ENCODE peak calls at places on chromosomes 6 and 20, in eight cellular contexts. H is body of pancreas; J is CD8-positive, alpha-beta memory T cell; B is endodermal cell; G is HepG2; D is tibial nerve; L is GM23338; O is A549. Y is an unnamed sample.

GRCh38 chr6:9516207-9516606 is 898.7 kb downstream of the TFAP2A start:
- DNase-seq in H (no peak), O (peak; percentile 35), J (no peak), B (peak; percentile 66), L (peak; percentile 15), D (no peak), G (no peak), Y (no peak)

GRCh38 chr6:157981132-157981394 is 600 bp upstream of the SYNJ2 start:
- DNase-seq in G (no peak), H (no peak), J (no peak), B (no peak), O (no peak), D (no peak), L (peak; percentile 45), Y (no peak)

GRCh38 chr6:125853740-125854139 is 63.0 kb downstream of the NCOA7 start:
- DNase-seq in J (no peak), G (no peak), B (no peak), L (no peak), D (no peak), O (no peak), H (no peak), Y (no peak)

GRCh38 chr20:49724637-49725606 is 11.2 kb upstream of the B4GALT5 start:
- DNase-seq in D (peak; percentile 26), B (no peak), O (no peak), J (peak; percentile 10), H (peak; percentile 69), L (no peak), G (peak; percentile 61), Y (no peak)

GRCh38 chr6:99362644-99363268 is 13.3 kb upstream of the FAXC start:
- DNase-seq in J (no peak), D (no peak), G (no peak), B (no peak), L (no peak), H (no peak), O (no peak), Y (no peak)

GRCh38 chr20:914727-915498 is 1.2 kb downstream of the ANGPT4 start:
- DNase-seq in H (no peak), B (no peak), L (no peak), D (no peak), O (no peak), G (no peak), J (no peak), Y (no peak)

GRCh38 chr6:137767931-137768690 is 98.9 kb upstream of the TNFAIP3 start:
- DNase-seq in H (peak; percentile 20), D (no peak), B (no peak), G (no peak), L (no peak), O (no peak), J (no peak), Y (peak; percentile 71)

GRCh38 chr6:155351273-155352129 is 37.2 kb upstream of the TFB1M start:
- DNase-seq in H (no peak), D (no peak), G (no peak), O (no peak), B (no peak), L (no peak), J (no peak), Y (no peak)

GRCh38 chr20:49400904-49401303 is 81.6 kb downstream of the KCNB1 start:
- DNase-seq in D (no peak), J (no peak), O (no peak), H (peak; percentile 8), B (no peak), L (no peak), G (no peak), Y (no peak)

GRCh38 chr6:121890307-121890910 is 455.0 kb downstream of the GJA1 start:
- DNase-seq in D (no peak), B (peak; percentile 75), O (no peak), G (no peak), H (no peak), L (peak; percentile 26), J (no peak), Y (no peak)

GRCh38 chr6:119426619-119427018 is 77.1 kb upstream of the MAN1A1 start:
- DNase-seq in H (peak; percentile 46), B (no peak), L (no peak), J (no peak), G (no peak), D (no peak), O (no peak), Y (no peak)

GRCh38 chr6:81727876-81728517 is 24.5 kb downstream of the TENT5A start:
- DNase-seq in O (no peak), D (no peak), G (no peak), J (no peak), H (peak; percentile 51), B (no peak), L (no peak), Y (peak; percentile 29)

GRCh38 chr6:81720427-81720826 is 32.1 kb downstream of the TENT5A start:
- DNase-seq in B (no peak), G (no peak), J (no peak), L (no peak), H (no peak), O (no peak), D (no peak), Y (no peak)

GRCh38 chr6:81718126-81718525 is 34.4 kb downstream of the TENT5A start:
- DNase-seq in B (no peak), H (no peak), O (no peak), L (no peak), D (no peak), G (no peak), J (no peak), Y (no peak)

GRCh38 chr6:81725127-81725526 is 27.4 kb downstream of the TENT5A start:
- DNase-seq in B (no peak), O (no peak), G (no peak), J (no peak), H (no peak), D (no peak), L (no peak), Y (no peak)

GRCh38 chr6:81722503-81723223 is 29.8 kb downstream of the TENT5A start:
- DNase-seq in H (no peak), G (no peak), O (no peak), L (no peak), J (no peak), D (no peak), B (no peak), Y (no peak)
- H3K4me3 ChIP-seq in H (no peak overlapping the region), G (no peak overlapping the region), O (no peak overlapping the region), L (no peak overlapping the region), J (no peak overlapping the region), D (no peak overlapping the region), B (no peak overlapping the region), Y (no peak overlapping the region)

DNA sequence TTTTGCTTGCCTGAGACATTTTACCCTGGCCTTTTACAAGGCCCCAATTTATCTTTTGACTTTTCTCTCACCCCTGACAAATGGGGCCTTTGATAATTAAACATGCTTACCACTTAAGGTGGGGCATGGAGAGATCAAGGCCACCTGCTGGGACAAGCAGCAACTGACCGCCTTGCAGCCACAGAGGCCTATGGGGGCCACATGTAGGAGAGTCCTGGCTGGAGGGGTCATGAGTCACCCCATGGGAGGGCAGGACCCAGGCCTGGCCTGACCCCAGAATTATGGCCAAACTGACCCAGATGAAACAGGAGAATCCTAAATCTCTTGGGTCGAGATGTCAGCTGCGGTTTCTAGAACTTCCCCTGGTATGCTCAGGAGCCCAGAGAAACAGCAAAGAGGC is 8.5 kb upstream of the OCSTAMP start:
- DNase-seq in B (no peak), H (no peak), D (no peak), O (no peak), L (no peak), G (no peak), J (no peak), Y (no peak)
- H3K27ac ChIP-seq in B (no peak overlapping the region), H (no peak overlapping the region), D (no peak overlapping the region), O (no peak overlapping the region), L (no peak overlapping the region), G (no peak overlapping the region), J (no peak overlapping the region), Y (no peak overlapping the region)

GRCh38 chr6:149248688-149249369 is 68.7 kb upstream of the TAB2 start:
- DNase-seq in O (no peak), H (no peak), B (no peak), J (no peak), L (no peak), G (no peak), D (no peak), Y (peak; percentile 86)
- H3K4me1 ChIP-seq in O (peaks cover 10% of the 10 kb centered on the region), H (no peaks in the 10 kb centered on the region), B (no peaks in the 10 kb centered on the region), J (peaks cover 26% of the 10 kb centered on the region), L (no peaks in the 10 kb centered on the region), G (peaks cover 39% of the 10 kb centered on the region), D (no peaks in the 10 kb centered on the region), Y (peaks cover 12% of the 10 kb centered on the region)

GRCh38 chr20:45098096-45098773 is 2.7 kb downstream of the KCNS1 start:
- DNase-seq in L (peak; percentile 91), B (peak; percentile 94), D (no peak), G (no peak), H (peak; percentile 32), O (no peak), J (no peak), Y (no peak)
- H3K4me3 ChIP-seq in L (peak overlapping the region; percentile 45), B (no peak overlapping the region), D (peak overlapping the region; percentile 34), G (no peak overlapping the region), H (no peak overlapping the region), O (no peak overlapping the region), J (no peak overlapping the region), Y (no peak overlapping the region)

GRCh38 chr20:25297141-25297905 is 49.4 kb downstream of the PYGB start:
- DNase-seq in D (no peak), H (no peak), J (no peak), O (no peak), L (no peak), G (no peak), B (no peak), Y (no peak)
- H3K27ac ChIP-seq in D (peak overlapping the region; percentile 59), H (no peak overlapping the region), J (no peak overlapping the region), O (peak overlapping the region; percentile 79), L (peak overlapping the region; percentile 50), G (no peak overlapping the region), B (peak overlapping the region; percentile 24), Y (no peak overlapping the region)

DNA sequence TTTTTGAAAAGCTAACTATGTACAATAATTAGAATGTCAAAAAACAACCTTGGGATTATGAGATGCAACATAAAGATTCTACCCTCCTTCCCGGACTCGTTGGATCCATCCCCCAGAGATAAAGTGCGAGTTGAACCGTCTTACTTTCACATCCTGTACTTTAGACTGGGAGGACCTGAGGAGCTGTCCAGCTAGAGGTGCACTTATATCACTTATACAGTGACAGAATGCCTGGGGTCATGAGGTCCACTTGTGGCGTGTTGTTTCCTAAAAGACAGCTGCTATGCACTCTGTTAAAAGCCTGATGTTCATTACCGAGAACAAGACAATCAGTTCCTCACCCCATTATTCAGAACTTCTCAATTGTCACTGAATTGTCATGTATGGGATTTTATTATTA is 2.1 kb downstream of the CDS2 start:
- DNase-seq in L (no peak), H (no peak), D (no peak), B (no peak), O (no peak), J (no peak), G (no peak), Y (no peak)
- H3K4me1 ChIP-seq in L (peaks cover 8% of the 10 kb centered on the region), H (peaks cover 19% of the 10 kb centered on the region), D (peaks cover 14% of the 10 kb centered on the region), B (no peaks in the 10 kb centered on the region), O (peaks cover 10% of the 10 kb centered on the region), J (peaks cover 26% of the 10 kb centered on the region), G (peaks cover 33% of the 10 kb centered on the region), Y (peaks cover 22% of the 10 kb centered on the region)